ENCODE peak calls at places on chromosomes 12 and 14, in six cellular contexts. One of them, this sample, is unnamed.

GRCh38 chr12:1529862-1530591 is 64.4 kb downstream of the FBXL14 start:
- DNase-seq in retina: peak; percentile 68
- DNase-seq in SK-N-DZ: no peak
- DNase-seq in mesothelial cell of epicardium: no peak
- DNase-seq in GM06990: peak; percentile 57
- DNase-seq in right cardiac atrium: peak; percentile 68
- DNase-seq in this sample: no peak

GRCh38 chr12:5718680-5719079 is 226.4 kb downstream of the ANO2 start:
- DNase-seq in retina: no peak
- DNase-seq in SK-N-DZ: no peak
- DNase-seq in mesothelial cell of epicardium: no peak
- DNase-seq in GM06990: no peak
- DNase-seq in right cardiac atrium: peak; percentile 77
- DNase-seq in this sample: no peak

GRCh38 chr12:12872934-12873275 is 18.5 kb upstream of the GPRC5A start:
- DNase-seq in retina: no peak
- DNase-seq in SK-N-DZ: no peak
- DNase-seq in mesothelial cell of epicardium: no peak
- DNase-seq in GM06990: no peak
- DNase-seq in right cardiac atrium: no peak
- DNase-seq in this sample: no peak

GRCh38 chr12:32100361-32100760 is 6.3 kb upstream of the BICD1 start:
- DNase-seq in retina: no peak
- DNase-seq in SK-N-DZ: no peak
- DNase-seq in mesothelial cell of epicardium: no peak
- DNase-seq in GM06990: no peak
- DNase-seq in right cardiac atrium: no peak
- DNase-seq in this sample: no peak

GRCh38 chr12:39329015-39329414 is 113.9 kb downstream of the KIF21A start:
- DNase-seq in retina: no peak
- DNase-seq in SK-N-DZ: no peak
- DNase-seq in mesothelial cell of epicardium: no peak
- DNase-seq in GM06990: no peak
- DNase-seq in right cardiac atrium: no peak
- DNase-seq in this sample: no peak

GRCh38 chr12:104632724-104633181 is 176.0 kb downstream of the CHST11 start:
- DNase-seq in retina: no peak
- DNase-seq in SK-N-DZ: no peak
- DNase-seq in mesothelial cell of epicardium: no peak
- DNase-seq in GM06990: no peak
- DNase-seq in right cardiac atrium: no peak
- DNase-seq in this sample: no peak

GRCh38 chr12:131574397-131574775 is 136.5 kb upstream of the SFSWAP start:
- DNase-seq in retina: peak; percentile 70
- DNase-seq in SK-N-DZ: no peak
- DNase-seq in mesothelial cell of epicardium: no peak
- DNase-seq in GM06990: no peak
- DNase-seq in right cardiac atrium: no peak
- DNase-seq in this sample: no peak

GRCh38 chr14:104294983-104295680 is 156.7 kb downstream of the KIF26A start:
- DNase-seq in retina: no peak
- DNase-seq in SK-N-DZ: peak; percentile 47
- DNase-seq in mesothelial cell of epicardium: peak; percentile 11
- DNase-seq in GM06990: no peak
- DNase-seq in right cardiac atrium: peak; percentile 41
- DNase-seq in this sample: no peak

GRCh38 chr14:70842851-70843462 is 33.6 kb upstream of the MAP3K9 start:
- DNase-seq in retina: no peak
- DNase-seq in SK-N-DZ: no peak
- DNase-seq in mesothelial cell of epicardium: no peak
- DNase-seq in GM06990: no peak
- DNase-seq in right cardiac atrium: no peak
- DNase-seq in this sample: no peak

GRCh38 chr14:105335735-105336476 is 21.4 kb downstream of the PACS2 start:
- DNase-seq in retina: no peak
- DNase-seq in SK-N-DZ: no peak
- DNase-seq in mesothelial cell of epicardium: no peak
- DNase-seq in GM06990: no peak
- DNase-seq in right cardiac atrium: peak; percentile 86
- DNase-seq in this sample: no peak

GRCh38 chr12:31362115-31362758 is 36.3 kb upstream of the SINHCAF start:
- DNase-seq in retina: peak; percentile 71
- DNase-seq in SK-N-DZ: peak; percentile 40
- DNase-seq in mesothelial cell of epicardium: no peak
- DNase-seq in GM06990: no peak
- DNase-seq in right cardiac atrium: no peak
- DNase-seq in this sample: no peak